ENCODE peak calls at places on chromosomes 3 and 15, in five cellular contexts. G is IMR-90, Y is esophagus squamous epithelium, B is kidney, N is GM23338. Z is an unnamed sample.

GRCh38 chr3:46881819-46882376 is 4.4 kb downstream of the PTH1R start:
- DNase-seq in G (no peak), Y (no peak), B (no peak), N (peak), Z (peak)

GRCh38 chr3:79517766-79518413 is 249.9 kb downstream of the ROBO1 start:
- DNase-seq in G (peak), Y (no peak), B (no peak), N (peak), Z (no peak)

GRCh38 chr3:160400631-160401150 is 1.2 kb downstream of the SMC4 start:
- DNase-seq in G (no peak), Y (no peak), B (peak), N (peak), Z (peak)

GRCh38 chr3:37526511-37526910 is 335.2 kb upstream of the CTDSPL start:
- DNase-seq in G (peak), Y (no peak), B (no peak), N (no peak), Z (peak)

GRCh38 chr15:91258436-91258779 is 158.4 kb downstream of the SV2B start:
- DNase-seq in G (no peak), Y (no peak), B (no peak), N (peak), Z (no peak)

GRCh38 chr3:37970802-37971201 is 19.8 kb upstream of the VILL start:
- DNase-seq in G (no peak), Y (no peak), B (no peak), N (no peak), Z (no peak)

GRCh38 chr3:38519651-38520050 is 23.5 kb downstream of the EXOG start:
- DNase-seq in G (no peak), Y (no peak), B (no peak), N (peak), Z (no peak)

GRCh38 chr15:28043625-28044520 is 55.2 kb downstream of the OCA2 start:
- DNase-seq in G (no peak), Y (no peak), B (no peak), N (no peak), Z (no peak)

GRCh38 chr3:86047329-86047625 is 943.7 kb downstream of the VGLL3 start:
- DNase-seq in G (no peak), Y (no peak), B (no peak), N (no peak), Z (no peak)

GRCh38 chr15:98802187-98802586 is 153.8 kb downstream of the IGF1R start:
- DNase-seq in G (no peak), Y (no peak), B (no peak), N (no peak), Z (no peak)

GRCh38 chr3:115808816-115809215 is 185.5 kb downstream of the GAP43 start:
- DNase-seq in G (no peak), Y (no peak), B (no peak), N (no peak), Z (no peak)

GRCh38 chr3:100954990-100955389 is 38.2 kb downstream of the ABI3BP start:
- DNase-seq in G (peak), Y (no peak), B (no peak), N (no peak), Z (peak)

GRCh38 chr3:189262746-189263145 is 91.0 kb downstream of the TPRG1 start:
- DNase-seq in G (no peak), Y (no peak), B (peak), N (no peak), Z (no peak)

GRCh38 chr15:76994496-76994895 is 430 bp upstream of the PSTPIP1 start:
- DNase-seq in G (no peak), Y (no peak), B (peak), N (no peak), Z (no peak)

GRCh38 chr3:176757440-176757839 is 439.8 kb downstream of the TBL1XR1 start:
- DNase-seq in G (no peak), Y (no peak), B (no peak), N (no peak), Z (no peak)

GRCh38 chr3:111252795-111253194 is 181.2 kb downstream of the NECTIN3 start:
- DNase-seq in G (peak), Y (no peak), B (no peak), N (peak), Z (no peak)

GRCh38 chr3:123080864-123081562 is 14.2 kb downstream of the PDIA5 start:
- DNase-seq in G (no peak), Y (no peak), B (no peak), N (no peak), Z (no peak)

GRCh38 chr15:69576035-69576526 is 123.5 kb downstream of the RPLP1 start:
- DNase-seq in G (no peak), Y (no peak), B (peak), N (peak), Z (peak)

GRCh38 chr3:55484741-55485207 is 2.3 kb downstream of the WNT5A start:
- DNase-seq in G (no peak), Y (no peak), B (no peak), N (peak), Z (no peak)

GRCh38 chr3:195770081-195770840 is 41.5 kb downstream of the MUC4 start:
- DNase-seq in G (no peak), Y (no peak), B (peak), N (no peak), Z (no peak)

GRCh38 chr3:113643583-113643982 is 52.9 kb downstream of the USF3 start:
- DNase-seq in G (no peak), Y (no peak), B (no peak), N (no peak), Z (no peak)

GRCh38 chr15:52466134-52466701 is 62.5 kb downstream of the MYO5A start:
- DNase-seq in G (no peak), Y (peak), B (peak), N (peak), Z (peak)

GRCh38 chr3:8578282-8578681 is 66.3 kb downstream of the SSUH2 start:
- DNase-seq in G (no peak), Y (no peak), B (no peak), N (no peak), Z (no peak)

GRCh38 chr3:139234491-139234890 is 109.3 kb upstream of the MRPS22 start:
- DNase-seq in G (no peak), Y (no peak), B (no peak), N (no peak), Z (no peak)

GRCh38 chr3:116264546-116265174 is 180.6 kb downstream of the LSAMP start:
- DNase-seq in G (no peak), Y (no peak), B (no peak), N (peak), Z (no peak)

GRCh38 chr15:77840962-77841361 is 208.2 kb upstream of the LINGO1 start:
- DNase-seq in G (peak), Y (no peak), B (no peak), N (no peak), Z (no peak)

GRCh38 chr15:101543926-101544490 is 54.5 kb upstream of the PCSK6 start:
- DNase-seq in G (no peak), Y (no peak), B (no peak), N (no peak), Z (no peak)

GRCh38 chr3:50472958-50473357 is 30.5 kb downstream of the CACNA2D2 start:
- DNase-seq in G (no peak), Y (no peak), B (no peak), N (no peak), Z (no peak)
- H3K27ac ChIP-seq in G (no peak), Y (no peak), B (no peak), N (no peak), Z (no peak)

GRCh38 chr3:65350786-65351476 is 663.1 kb upstream of the ADAMTS9 start:
- DNase-seq in G (no peak), Y (no peak), B (no peak), N (no peak), Z (no peak)
- H3K27ac ChIP-seq in G (no peak), Y (no peak), B (no peak), N (no peak), Z (no peak)

GRCh38 chr3:184154909-184155643 is at the start of gene DVL3:
- DNase-seq in G (peak), Y (no peak), B (peak), N (peak), Z (peak)

GRCh38 chr3:184155644-184156521 is 706 bp downstream of the DVL3 start:
- DNase-seq in G (peak), Y (no peak), B (peak), N (peak), Z (no peak)

GRCh38 chr3:184158394-184158793 is 3.2 kb downstream of the DVL3 start:
- DNase-seq in G (no peak), Y (no peak), B (no peak), N (no peak), Z (no peak)

GRCh38 chr3:184156522-184156955 is 1.4 kb downstream of the DVL3 start:
- DNase-seq in G (peak), Y (no peak), B (peak), N (peak), Z (peak)

GRCh38 chr3:184157206-184157605 is 2.0 kb downstream of the DVL3 start:
- DNase-seq in G (no peak), Y (no peak), B (no peak), N (no peak), Z (no peak)
- H3K27ac ChIP-seq in G (peak), Y (peak), B (peak), N (peak), Z (peak)

DNA sequence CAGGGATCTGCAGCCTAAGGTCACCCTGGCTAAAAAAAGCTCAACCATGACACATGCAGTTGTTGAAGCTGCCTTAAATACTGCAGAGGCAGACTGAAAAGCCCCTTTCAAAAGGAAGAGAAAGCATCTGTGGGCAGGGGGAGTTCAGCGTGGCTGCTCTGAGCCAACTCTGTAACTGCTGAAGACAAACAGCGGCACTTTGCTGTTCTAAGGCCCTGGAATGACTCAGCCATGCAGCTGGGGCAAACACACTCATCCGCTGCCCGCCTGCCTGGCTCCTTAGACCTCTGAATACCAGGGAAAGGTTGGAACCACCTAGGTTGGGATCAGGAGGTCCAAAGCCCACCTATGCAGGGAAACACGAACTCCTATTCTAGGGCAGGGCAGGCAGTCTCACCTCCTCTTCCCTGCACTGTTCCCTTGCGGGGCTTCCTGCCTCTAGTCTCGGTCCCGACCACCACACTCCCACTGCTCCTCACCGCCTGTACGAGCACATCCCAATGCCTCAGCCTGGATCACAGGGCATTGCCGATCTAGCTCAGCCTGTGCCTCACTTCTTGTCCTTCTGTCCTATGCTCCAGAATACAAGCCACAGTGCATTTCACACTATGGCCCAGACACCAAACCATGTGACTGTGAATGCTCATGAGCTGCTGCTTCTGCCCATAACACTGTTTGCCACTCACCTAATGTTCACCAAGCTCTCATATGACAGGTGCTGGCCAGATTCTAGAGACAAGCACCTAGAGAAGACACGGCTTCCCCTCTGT is 6.6 kb upstream of the MUSTN1 start:
- DNase-seq in G (peak), Y (no peak), B (peak), N (no peak), Z (no peak)
- H3K27ac ChIP-seq in G (no peak), Y (no peak), B (no peak), N (no peak), Z (peak)

DNA sequence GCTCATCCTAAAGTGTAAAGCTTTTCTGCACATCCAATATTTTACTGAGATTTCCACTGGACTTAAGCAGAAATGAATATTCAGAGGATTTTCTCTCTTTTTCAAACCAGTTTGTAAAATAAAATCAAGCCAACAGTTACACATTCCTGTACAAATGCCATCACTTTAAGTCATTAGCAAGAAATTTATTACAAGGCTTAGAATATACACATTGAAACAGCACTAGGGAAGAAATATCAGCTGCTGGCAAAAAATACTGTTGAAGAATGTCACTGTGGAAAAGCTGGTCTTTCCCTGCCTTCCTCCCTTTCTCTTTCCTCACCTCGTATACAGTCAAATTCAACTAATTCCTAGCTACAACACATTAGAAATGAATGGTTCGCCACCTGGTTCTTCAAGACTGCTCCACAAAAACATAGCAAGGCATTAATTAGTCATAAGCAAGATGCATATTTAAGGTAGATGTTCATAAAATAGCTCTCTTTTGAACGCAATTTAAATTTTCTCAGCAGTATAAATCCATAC is 21.3 kb downstream of the PLOD2 start:
- DNase-seq in G (no peak), Y (no peak), B (no peak), N (no peak), Z (no peak)
- H3K27ac ChIP-seq in G (no peak), Y (no peak), B (no peak), N (no peak), Z (no peak)

DNA sequence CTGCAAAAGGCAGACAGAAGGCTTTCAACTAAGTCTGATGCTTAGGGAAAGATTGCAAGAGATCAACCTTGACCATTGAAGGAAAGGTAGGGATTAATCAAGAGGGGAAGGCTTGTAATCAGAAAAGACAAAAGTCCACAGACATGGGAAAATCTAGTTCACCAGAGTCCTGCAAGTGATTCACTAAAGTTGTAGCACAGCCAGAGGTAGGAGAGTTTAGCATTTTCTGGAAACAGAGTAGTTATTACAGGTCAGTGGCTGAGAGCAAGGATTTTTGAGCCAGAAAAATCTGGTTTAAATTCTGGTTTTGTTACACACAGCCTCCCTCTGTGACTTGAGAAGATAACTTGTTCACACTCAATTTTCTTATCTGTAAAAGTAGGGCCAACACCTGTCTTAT is 35.3 kb upstream of the DPPA4 start:
- DNase-seq in G (no peak), Y (no peak), B (no peak), N (no peak), Z (no peak)
- H3K27ac ChIP-seq in G (no peak), Y (no peak), B (no peak), N (no peak), Z (no peak)

DNA sequence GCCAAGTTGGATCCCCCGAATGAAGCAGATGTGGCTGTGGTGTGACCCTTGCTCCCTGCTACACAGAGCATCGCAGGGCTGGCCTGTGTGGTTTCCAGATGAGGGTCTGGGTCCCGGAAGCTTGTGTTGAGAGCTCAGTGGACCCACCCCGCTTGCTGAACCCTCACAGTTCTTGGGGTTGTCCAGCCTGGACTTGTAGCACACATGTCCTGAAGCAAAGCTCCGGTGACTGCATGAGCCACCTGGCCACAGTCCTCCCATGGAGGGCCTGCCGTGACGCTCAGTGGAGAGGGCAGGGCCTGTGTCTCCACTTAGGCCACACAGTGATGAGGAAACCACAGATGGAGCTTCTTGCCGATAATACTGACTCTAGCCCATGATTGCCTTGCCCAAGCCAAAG is 62.7 kb downstream of the RGMA start:
- DNase-seq in G (no peak), Y (no peak), B (peak), N (no peak), Z (no peak)
- H3K27ac ChIP-seq in G (no peak), Y (peak), B (no peak), N (no peak), Z (peak)

DNA sequence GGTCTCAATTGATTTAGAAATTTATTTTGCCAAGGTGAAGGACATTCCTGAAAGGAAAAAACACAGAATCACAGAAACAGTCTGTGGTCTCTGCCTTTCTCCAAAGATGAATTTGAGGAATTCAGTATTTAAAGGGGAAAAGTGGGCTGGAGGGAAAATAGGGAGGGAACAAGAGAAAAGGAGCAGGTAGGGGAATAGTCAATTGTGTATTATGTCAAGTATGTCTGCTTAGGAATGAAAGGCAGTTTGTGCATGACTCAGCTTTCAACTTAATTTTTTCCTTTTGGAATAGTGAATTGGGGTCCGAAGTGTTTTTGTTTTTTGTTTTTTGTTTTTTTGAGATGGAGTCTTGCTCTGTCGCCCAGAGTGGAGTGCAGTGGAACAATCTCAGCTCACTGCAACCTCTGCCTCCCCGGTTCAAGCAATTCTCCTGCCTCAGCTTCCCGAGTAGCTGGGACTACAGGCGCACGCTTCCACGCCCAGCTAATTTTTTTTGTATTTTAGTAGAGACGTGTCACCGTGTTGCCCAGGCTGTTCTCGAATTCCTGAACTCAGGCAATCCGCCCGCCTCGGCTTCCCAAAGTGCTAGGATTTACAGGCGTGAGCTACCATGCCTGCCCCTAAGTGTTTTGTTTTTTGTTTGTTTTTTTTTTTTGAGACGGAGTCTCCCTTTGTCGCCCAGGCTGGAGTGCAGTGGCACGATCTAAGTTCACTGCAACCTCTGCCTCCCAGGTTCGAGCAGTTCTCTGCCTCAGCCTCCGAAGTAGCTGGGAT is 74.1 kb upstream of the MAP4 start:
- DNase-seq in G (no peak), Y (no peak), B (no peak), N (peak), Z (no peak)
- H3K27ac ChIP-seq in G (no peak), Y (no peak), B (no peak), N (peak), Z (peak)

GRCh38 chr3:87206635-87207034 is 20.5 kb upstream of the CHMP2B start:
- DNase-seq in G (no peak), Y (no peak), B (no peak), N (no peak), Z (no peak)
- H3K27ac ChIP-seq in G (no peak), Y (no peak), B (no peak), N (no peak), Z (no peak)